ENCODE peak calls at places on chromosomes 12 and 14, in ten cellular contexts. O is HAP-1; H is endodermal cell; D is body of pancreas; T is lower lobe of right lung; I is PC-9; E is CD8-positive, alpha-beta memory T cell; R is psoas muscle; Z is heart right ventricle; J is fibroblast of lung. M is an unnamed sample. For H3K36me3, the result is how much of the 10 kb centered on the place peaks cover.

GRCh38 chr12:3277261-3277943 is 200.2 kb downstream of the TSPAN9 start:
- DNase-seq in H (no peak), E (no peak), T (no peak), I (no peak), J (no peak), R (no peak), D (no peak), Z (no peak), O (no peak), M (no peak)

GRCh38 chr12:102564026-102564425 is 83.7 kb upstream of the IGF1 start:
- DNase-seq in J (no peak), I (peak), D (no peak), T (no peak), R (no peak), O (no peak), Z (no peak), E (no peak), H (no peak), M (no peak)

GRCh38 chr12:15699886-15700285 is 89.3 kb downstream of the EPS8 start:
- DNase-seq in R (no peak), J (no peak), D (no peak), Z (no peak), E (no peak), I (no peak), O (no peak), T (no peak), H (no peak), M (no peak)

GRCh38 chr14:95102678-95103039 is 54.7 kb downstream of the DICER1 start:
- DNase-seq in Z (no peak), R (no peak), J (no peak), H (no peak), O (no peak), D (no peak), I (no peak), E (no peak), T (no peak), M (no peak)

GRCh38 chr14:94412671-94413638 is 24.6 kb upstream of the SERPINA1 start:
- DNase-seq in T (no peak), Z (no peak), O (peak), D (no peak), J (no peak), I (no peak), R (no peak), E (no peak), H (peak), M (no peak)

GRCh38 chr14:23884541-23884904 is 69.0 kb upstream of the DHRS4 start:
- DNase-seq in Z (no peak), T (no peak), D (no peak), H (no peak), O (no peak), E (no peak), J (no peak), R (no peak), I (no peak), M (no peak)

GRCh38 chr12:63276537-63277365 is 125.8 kb upstream of the AVPR1A start:
- DNase-seq in H (peak), E (no peak), O (peak), T (no peak), I (no peak), D (peak), J (peak), Z (no peak), R (no peak), M (no peak)

GRCh38 chr12:27285395-27285794 is 41.3 kb downstream of the STK38L start:
- DNase-seq in E (no peak), Z (no peak), R (no peak), J (no peak), O (no peak), T (no peak), D (no peak), I (no peak), H (no peak), M (no peak)

GRCh38 chr12:7712841-7713442 is 1.7 kb downstream of the DPPA3 start:
- DNase-seq in T (no peak), H (peak), Z (no peak), J (no peak), O (no peak), D (no peak), I (no peak), E (no peak), R (no peak), M (no peak)

GRCh38 chr14:23571701-23572523 is 4.3 kb upstream of the AP1G2 start:
- DNase-seq in T (no peak), R (no peak), E (no peak), Z (no peak), H (peak), J (no peak), O (no peak), D (peak), I (no peak), M (no peak)

GRCh38 chr14:90587252-90587910 is 190.6 kb downstream of the CALM1 start:
- DNase-seq in J (no peak), D (no peak), I (no peak), E (no peak), Z (no peak), T (no peak), H (no peak), R (no peak), O (no peak), M (no peak)

GRCh38 chr12:93176610-93177126 is 201.1 kb upstream of the NUDT4 start:
- DNase-seq in E (no peak), R (no peak), O (no peak), D (no peak), H (no peak), Z (no peak), J (no peak), T (no peak), I (no peak), M (no peak)

GRCh38 chr14:66066991-66067788 is 419.0 kb upstream of the CCDC196 start:
- DNase-seq in T (no peak), R (no peak), J (no peak), E (no peak), Z (no peak), D (no peak), H (no peak), I (no peak), O (peak), M (no peak)

GRCh38 chr14:51564460-51564859 is 87.2 kb upstream of the FRMD6 start:
- DNase-seq in O (peak), T (no peak), J (no peak), H (no peak), R (no peak), E (no peak), Z (no peak), D (no peak), I (no peak), M (no peak)

GRCh38 chr12:30796508-30796780 is 41.7 kb upstream of the CAPRIN2 start:
- DNase-seq in R (peak), E (peak), J (peak), Z (no peak), T (no peak), O (peak), H (no peak), I (peak), D (peak), M (peak)

GRCh38 chr14:90301580-90302181 is 30.1 kb downstream of the NRDE2 start:
- DNase-seq in J (peak), R (no peak), Z (no peak), T (no peak), O (no peak), D (no peak), I (peak), E (peak), H (no peak), M (no peak)

GRCh38 chr12:75488553-75488952 is 8.0 kb downstream of the GLIPR1 start:
- DNase-seq in O (peak), I (no peak), T (no peak), E (no peak), R (no peak), Z (no peak), J (peak), D (no peak), H (peak), M (no peak)

GRCh38 chr12:50086148-50086547 is 1.0 kb downstream of the SMARCD1 start:
- DNase-seq in H (no peak), T (no peak), O (no peak), I (no peak), E (no peak), D (no peak), J (no peak), Z (no peak), R (no peak), M (no peak)

GRCh38 chr14:94536836-94537235 is 24.4 kb upstream of the SERPINA4 start:
- DNase-seq in R (no peak), H (peak), I (no peak), T (no peak), O (peak), D (no peak), J (no peak), Z (no peak), E (no peak), M (no peak)

GRCh38 chr14:104788533-104788818 is 7.1 kb downstream of the AKT1 start:
- DNase-seq in J (no peak), D (no peak), I (no peak), Z (no peak), T (no peak), E (no peak), O (no peak), R (no peak), H (no peak), M (no peak)

GRCh38 chr14:100549834-100550625 is 37.2 kb downstream of the BEGAIN start:
- DNase-seq in H (no peak), Z (no peak), D (no peak), E (no peak), R (no peak), T (no peak), I (no peak), O (no peak), J (no peak), M (no peak)

GRCh38 chr14:104425763-104426691 is 153.5 kb upstream of the C14orf180 start:
- DNase-seq in D (no peak), T (no peak), R (no peak), E (no peak), H (peak), I (no peak), O (no peak), Z (no peak), J (no peak), M (no peak)

GRCh38 chr12:39227218-39227617 is 215.7 kb downstream of the KIF21A start:
- DNase-seq in T (no peak), I (no peak), D (no peak), Z (no peak), J (no peak), E (no peak), H (no peak), O (peak), R (no peak), M (no peak)

GRCh38 chr12:53703746-53704145 is 23.5 kb downstream of the CALCOCO1 start:
- DNase-seq in E (no peak), H (no peak), Z (no peak), D (no peak), R (no peak), J (no peak), I (no peak), O (no peak), T (no peak), M (no peak)

GRCh38 chr14:74891870-74892269 is 10.2 kb downstream of the DLST start:
- DNase-seq in H (no peak), J (no peak), T (no peak), Z (no peak), E (no peak), O (no peak), D (no peak), R (no peak), I (no peak), M (no peak)

GRCh38 chr12:99249543-99249942 is 398.0 kb upstream of the GARIN6 start:
- DNase-seq in T (no peak), J (no peak), I (no peak), Z (no peak), R (no peak), H (peak), O (no peak), D (no peak), E (no peak), M (no peak)

GRCh38 chr12:39368096-39368495 is 74.8 kb downstream of the KIF21A start:
- DNase-seq in R (no peak), D (no peak), Z (no peak), H (no peak), O (no peak), E (no peak), T (no peak), J (peak), I (peak), M (no peak)

GRCh38 chr12:71356569-71356968 is 83.0 kb upstream of the LGR5 start:
- DNase-seq in I (no peak), Z (no peak), H (no peak), R (no peak), T (no peak), J (no peak), O (no peak), E (no peak), D (no peak), M (no peak)

GRCh38 chr12:84637926-84638325 is 274.7 kb downstream of the SLC6A15 start:
- DNase-seq in J (peak), Z (no peak), O (no peak), T (no peak), H (no peak), E (no peak), I (no peak), R (no peak), D (no peak), M (no peak)

GRCh38 chr14:86683525-86683924 is 1153.6 kb downstream of the FLRT2 start:
- DNase-seq in O (no peak), T (no peak), R (no peak), Z (no peak), H (no peak), D (no peak), J (no peak), I (no peak), E (no peak), M (no peak)

GRCh38 chr12:132489078-132489601 is 811 bp upstream of the FBRSL1 start:
- DNase-seq in H (no peak), I (no peak), R (peak), Z (no peak), D (no peak), J (no peak), O (no peak), T (peak), E (peak), M (no peak)

GRCh38 chr12:123097521-123098084 is 53.3 kb downstream of the PITPNM2 start:
- DNase-seq in I (no peak), Z (peak), H (no peak), T (no peak), J (peak), E (no peak), D (no peak), R (peak), O (no peak), M (no peak)

GRCh38 chr12:123607756-123608155 is 5.9 kb downstream of the DDX55 start:
- DNase-seq in H (no peak), T (no peak), R (no peak), J (no peak), D (no peak), I (no peak), O (no peak), Z (no peak), E (no peak), M (no peak)

GRCh38 chr14:104694991-104695659 is 5.7 kb downstream of the INF2 start:
- DNase-seq in E (peak), O (no peak), T (no peak), Z (peak), D (no peak), H (no peak), R (no peak), I (no peak), J (no peak), M (no peak)

GRCh38 chr12:108583971-108584370 is 13.9 kb downstream of the TMEM119 start:
- DNase-seq in D (no peak), H (no peak), I (no peak), E (no peak), J (no peak), O (no peak), T (no peak), R (no peak), Z (no peak), M (no peak)

GRCh38 chr14:54225457-54225856 is 171.3 kb upstream of the CDKN3 start:
- DNase-seq in Z (no peak), R (no peak), H (no peak), I (no peak), E (no peak), D (no peak), O (no peak), T (no peak), J (no peak), M (no peak)

GRCh38 chr12:125185740-125186470 is 120.7 kb downstream of the AACS start:
- DNase-seq in R (peak), O (peak), Z (peak), D (peak), T (peak), J (peak), H (peak), I (peak), E (no peak), M (peak)

GRCh38 chr14:103339561-103339960 is 5.5 kb downstream of the EIF5 start:
- DNase-seq in T (no peak), J (no peak), I (no peak), D (no peak), R (no peak), E (no peak), H (no peak), O (no peak), Z (no peak), M (no peak)

GRCh38 chr14:103334644-103335603 is 887 bp downstream of the EIF5 start:
- DNase-seq in H (peak), R (peak), Z (peak), E (peak), D (peak), I (peak), O (peak), J (peak), T (peak), M (peak)

GRCh38 chr14:103337794-103338193 is 3.8 kb downstream of the EIF5 start:
- DNase-seq in O (no peak), R (no peak), I (no peak), E (no peak), J (no peak), Z (no peak), H (no peak), T (no peak), D (no peak), M (no peak)

GRCh38 chr14:103333754-103334643 is at the start of gene EIF5:
- DNase-seq in J (peak), H (peak), O (peak), Z (peak), R (peak), I (peak), E (peak), D (peak), T (peak), M (peak)

DNA sequence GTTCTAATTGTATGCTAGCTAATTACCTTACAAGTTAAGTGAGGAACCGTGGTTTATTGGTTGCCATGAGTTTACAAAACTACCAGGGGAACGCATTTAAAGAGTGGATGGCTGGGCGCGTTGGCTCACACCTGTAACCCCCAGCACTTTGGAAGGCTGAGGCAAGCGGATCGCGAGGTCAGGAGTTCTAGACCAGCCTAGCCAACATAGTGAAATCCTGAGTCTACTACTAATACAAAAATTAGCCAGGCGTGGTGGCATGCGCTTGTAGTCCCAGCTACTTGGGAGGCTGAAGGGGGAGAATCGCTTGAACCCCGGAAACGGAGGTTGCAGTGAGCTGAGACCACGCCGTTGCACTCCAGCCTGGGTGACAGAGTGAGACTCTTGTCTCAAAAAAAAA is 2.2 kb downstream of the EIF5 start:
- DNase-seq in H (no peak), O (no peak), T (no peak), E (no peak), D (no peak), Z (no peak), I (no peak), R (no peak), J (no peak), M (no peak)
- H3K36me3 ChIP-seq in H (half or more), O (half or more), T (half or more), E (half or more), D (under half), Z (half or more), I (half or more), R (under half), J (under half), M (half or more)

DNA sequence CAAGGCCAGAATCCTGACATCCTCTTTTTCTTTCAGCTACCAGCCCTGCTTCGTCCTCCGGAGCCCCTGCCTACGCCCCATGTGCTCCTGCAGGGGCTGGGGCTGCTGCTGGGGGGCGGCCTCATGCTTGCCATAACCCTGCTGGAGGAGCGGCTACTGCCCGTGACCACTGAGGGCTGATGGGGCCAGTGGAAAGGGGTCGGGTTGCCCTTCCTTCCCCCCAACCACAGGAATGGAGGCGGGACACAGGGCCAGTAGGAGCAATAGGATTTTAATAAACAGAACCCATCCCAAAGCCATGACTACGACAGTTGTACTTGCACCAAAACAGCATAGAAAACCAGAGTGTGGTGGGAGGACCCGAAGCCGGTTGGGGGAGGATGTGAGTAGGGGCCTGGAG is 7.7 kb downstream of the SLC39A5 start:
- DNase-seq in E (no peak), D (no peak), R (no peak), O (no peak), Z (no peak), T (no peak), J (no peak), I (no peak), H (peak), M (no peak)
- H3K36me3 ChIP-seq in E (under half), D (under half), R (under half), O (under half), Z (under half), T (under half), J (under half), I (under half), H (under half), M (under half)

DNA sequence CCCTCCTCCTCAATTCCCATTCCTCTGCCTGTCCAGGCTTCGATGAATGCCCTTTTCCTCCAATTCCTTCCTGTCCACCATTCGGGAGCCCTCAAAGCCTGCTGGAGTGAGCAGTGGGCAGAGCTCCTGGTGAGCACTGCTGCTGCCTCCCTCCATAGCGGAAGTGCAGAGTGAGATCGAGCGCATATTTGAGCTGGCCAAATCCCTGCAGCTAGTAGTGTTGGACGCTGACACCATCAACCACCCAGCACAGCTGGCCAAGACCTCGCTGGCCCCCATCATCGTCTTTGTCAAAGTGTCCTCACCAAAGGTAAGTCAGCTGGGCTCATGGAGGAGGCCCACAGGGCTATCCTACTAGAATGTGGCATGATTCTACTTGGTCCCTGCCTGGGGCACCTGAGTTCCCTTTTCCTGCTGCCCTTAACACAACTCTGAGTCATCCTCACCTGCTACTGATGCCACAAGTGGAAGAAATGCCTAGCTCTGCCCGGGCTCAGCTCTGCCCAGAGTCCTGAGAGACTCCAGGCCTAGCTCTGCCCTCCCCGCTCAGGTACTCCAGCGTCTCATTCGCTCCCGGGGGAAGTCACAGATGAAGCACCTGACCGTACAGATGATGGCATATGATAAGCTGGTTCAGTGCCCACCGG is 8.0 kb downstream of the CACNB3 start:
- DNase-seq in T (no peak), Z (no peak), J (no peak), E (no peak), O (no peak), I (peak), D (no peak), R (no peak), H (no peak), M (no peak)
- H3K36me3 ChIP-seq in T (half or more), Z (under half), J (under half), E (under half), O (half or more), I (under half), D (under half), R (under half), H (half or more), M (under half)

GRCh38 chr12:106681210-106681609 is 93.3 kb upstream of the RIC8B start:
- DNase-seq in J (no peak), R (no peak), H (peak), T (no peak), E (no peak), O (no peak), Z (no peak), I (no peak), D (no peak), M (no peak)
- H3K36me3 ChIP-seq in J (under half), R (under half), H (under half), T (under half), E (under half), O (under half), Z (under half), I (under half), D (under half), M (under half)

DNA sequence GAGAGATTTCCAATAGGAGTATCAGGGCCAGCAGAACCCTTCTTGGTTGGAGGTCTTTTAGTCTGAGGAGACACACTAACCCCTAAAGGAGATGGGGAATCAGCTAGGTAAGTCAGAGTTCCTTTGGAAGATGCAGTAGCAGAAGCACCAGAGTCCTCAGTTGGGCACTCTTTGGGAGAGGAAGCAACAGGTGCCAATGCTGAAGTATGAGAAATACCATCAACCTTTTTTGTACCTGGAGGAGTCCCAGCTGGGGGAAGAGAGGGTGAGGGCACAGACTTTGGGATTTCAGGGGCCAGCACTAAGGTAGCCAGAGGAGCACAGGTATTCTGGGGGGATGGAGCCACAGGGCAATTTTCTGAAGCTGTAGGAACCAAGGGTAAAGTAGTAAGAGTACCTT is 6.0 kb downstream of the NACA start:
- DNase-seq in T (no peak), Z (no peak), E (no peak), J (no peak), I (no peak), H (peak), O (no peak), D (no peak), R (no peak), M (no peak)
- H3K36me3 ChIP-seq in T (half or more), Z (under half), E (half or more), J (under half), I (half or more), H (half or more), O (half or more), D (under half), R (under half), M (under half)